ENCODE peak calls at places on chromosomes 1 and 21, in four cellular contexts. E is K562, S is mammary epithelial cell, X is SK-N-MC. F is an unnamed sample.

GRCh38 chr1:33424610-33425009 is 6.3 kb downstream of the PHC2 start:
- DNase-seq in E (no peak), S (peak), X (no peak), F (no peak)

GRCh38 chr1:45230537-45230936 is 24.1 kb upstream of the ZSWIM5 start:
- DNase-seq in E (no peak), S (no peak), X (no peak), F (no peak)

GRCh38 chr1:94819945-94820746 is at the start of gene SLC44A3:
- DNase-seq in E (no peak), S (peak), X (no peak), F (peak)

GRCh38 chr1:52420713-52421112 is 16.3 kb downstream of the PRPF38A start:
- DNase-seq in E (no peak), S (no peak), X (no peak), F (no peak)

GRCh38 chr1:7420706-7421105 is 350.4 kb upstream of the VAMP3 start:
- DNase-seq in E (no peak), S (no peak), X (no peak), F (no peak)

GRCh38 chr1:198333744-198334143 is 176.9 kb downstream of the NEK7 start:
- DNase-seq in E (no peak), S (peak), X (no peak), F (no peak)

GRCh38 chr1:235018720-235019444 is 109.8 kb downstream of the TOMM20 start:
- DNase-seq in E (no peak), S (no peak), X (no peak), F (no peak)

GRCh38 chr1:2606806-2607680 is 20.5 kb downstream of the PRXL2B start:
- DNase-seq in E (no peak), S (no peak), X (no peak), F (no peak)

GRCh38 chr1:204400893-204401510 is 10.6 kb downstream of the PPP1R15B start:
- DNase-seq in E (peak), S (no peak), X (no peak), F (no peak)

GRCh38 chr1:156704166-156704711 is 1.1 kb downstream of the CRABP2 start:
- DNase-seq in E (no peak), S (no peak), X (no peak), F (no peak)

GRCh38 chr1:205688171-205688570 is 7.9 kb upstream of the SLC45A3 start:
- DNase-seq in E (no peak), S (no peak), X (no peak), F (no peak)

GRCh38 chr1:61941794-61942193 is 199.5 kb downstream of the PATJ start:
- DNase-seq in E (no peak), S (no peak), X (no peak), F (no peak)

GRCh38 chr1:162275622-162276175 is 101.0 kb downstream of the SPATA46 start:
- DNase-seq in E (no peak), S (no peak), X (no peak), F (no peak)

GRCh38 chr1:234990328-234990675 is 138.3 kb downstream of the TOMM20 start:
- DNase-seq in E (no peak), S (no peak), X (no peak), F (no peak)

GRCh38 chr1:229140018-229140417 is 130.9 kb upstream of the RAB4A start:
- DNase-seq in E (no peak), S (no peak), X (no peak), F (no peak)

GRCh38 chr1:232998138-232998537 is 47.7 kb downstream of the NTPCR start:
- DNase-seq in E (no peak), S (no peak), X (no peak), F (no peak)

GRCh38 chr1:31437433-31438037 is 24.5 kb downstream of the SERINC2 start:
- DNase-seq in E (no peak), S (no peak), X (no peak), F (no peak)

GRCh38 chr21:36511484-36512227 is 31.7 kb upstream of the CLDN14 start:
- DNase-seq in E (no peak), S (no peak), X (no peak), F (no peak)
- TF ChIP-seq EZH2 in E (no peak), S (no peak), X (no peak), F (no peak)

DNA sequence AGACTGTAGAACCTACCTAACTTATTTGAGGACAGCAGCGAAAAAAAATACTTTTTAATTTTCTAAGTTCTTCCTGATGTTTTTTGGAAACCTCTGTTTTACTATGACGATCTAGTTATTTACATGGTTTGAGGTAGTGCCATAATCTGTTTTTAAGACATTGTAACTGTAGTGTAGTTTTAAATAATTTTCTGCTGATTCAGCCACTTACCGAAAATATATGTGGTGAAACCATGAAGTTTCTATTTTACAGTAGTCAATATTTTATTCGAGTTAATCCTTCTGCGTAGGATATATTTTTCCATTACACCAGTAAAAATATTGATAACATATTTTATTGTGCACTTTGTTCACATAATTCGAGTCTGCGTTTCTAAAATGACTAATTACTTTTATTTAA is 121.7 kb upstream of the RRP15 start:
- DNase-seq in E (no peak), S (no peak), X (no peak), F (no peak)
- H3K4me3 ChIP-seq in E (no peak), S (no peak), X (no peak), F (no peak)

GRCh38 chr21:20877976-20878375 is 120.2 kb upstream of the NCAM2 start:
- DNase-seq in E (no peak), S (no peak), X (no peak), F (no peak)

GRCh38 chr21:20874202-20874601 is 124.0 kb upstream of the NCAM2 start:
- DNase-seq in E (no peak), S (no peak), X (no peak), F (no peak)

DNA sequence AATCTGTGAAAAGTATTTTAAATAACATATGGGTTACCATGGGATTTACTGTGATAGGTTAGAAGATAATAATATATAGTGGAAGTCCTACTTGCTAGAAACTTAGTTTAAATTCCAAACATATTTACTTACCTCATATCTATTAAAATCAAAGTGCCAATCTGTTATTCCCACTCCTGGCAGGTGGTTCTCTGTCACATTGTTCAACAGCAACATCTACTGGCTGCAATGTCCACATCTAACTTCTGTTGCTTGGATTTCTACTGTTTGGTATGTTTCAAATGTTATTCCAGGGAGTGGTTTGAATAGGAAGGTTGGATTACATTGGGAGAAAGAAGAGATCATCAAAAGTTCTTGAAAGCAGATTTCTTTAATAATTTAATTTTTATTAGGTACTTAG is 122.5 kb upstream of the NCAM2 start:
- DNase-seq in E (no peak), S (no peak), X (no peak), F (no peak)
- TF ChIP-seq EZH2 in E (no peak), S (no peak), X (no peak), F (no peak)

GRCh38 chr1:109988349-109988914 is 3.9 kb downstream of the AHCYL1 start:
- DNase-seq in E (no peak), S (no peak), X (no peak), F (no peak)

GRCh38 chr1:109984190-109984455 is 442 bp upstream of the AHCYL1 start:
- DNase-seq in E (no peak), S (no peak), X (no peak), F (no peak)

GRCh38 chr1:109984456-109985250 is at the start of gene AHCYL1:
- DNase-seq in E (peak), S (peak), X (peak), F (peak)

GRCh38 chr1:109985251-109986053 is 887 bp downstream of the AHCYL1 start:
- DNase-seq in E (no peak), S (no peak), X (no peak), F (no peak)

GRCh38 chr1:109986054-109986444 is 1.5 kb downstream of the AHCYL1 start:
- DNase-seq in E (no peak), S (no peak), X (no peak), F (no peak)
- H3K4me3 ChIP-seq in E (peak), S (peak), X (peak), F (peak)

F was measured in PC-9.